ENCODE peak calls at places on chromosome 6, in six cellular contexts. E, G, Q, P, W and N are unnamed samples.

GRCh38 chr6:105677671-105678475 is 275.0 kb upstream of the PREP start:
- DNase-seq in E (no peak), G (no peak), Q (no peak), P (no peak), W (no peak), N (no peak)

GRCh38 chr6:37083243-37084138 is 78.0 kb downstream of the FGD2 start:
- DNase-seq in E (no peak), G (peak), Q (no peak), P (no peak), W (peak), N (no peak)

GRCh38 chr6:45830441-45831139 is 185.1 kb downstream of the CLIC5 start:
- DNase-seq in E (no peak), G (peak), Q (no peak), P (peak), W (no peak), N (peak)

GRCh38 chr6:66558189-66558588 is 851.2 kb upstream of the EYS start:
- DNase-seq in E (no peak), G (no peak), Q (peak), P (no peak), W (no peak), N (no peak)

GRCh38 chr6:85459224-85459901 is 9.5 kb downstream of the NT5E start:
- DNase-seq in E (no peak), G (no peak), Q (no peak), P (no peak), W (peak), N (no peak)

GRCh38 chr6:106608080-106608668 is 21.1 kb downstream of the RTN4IP1 start:
- DNase-seq in E (no peak), G (peak), Q (peak), P (peak), W (peak), N (peak)

GRCh38 chr6:124882580-124883393 is 79.5 kb upstream of the RNF217 start:
- DNase-seq in E (no peak), G (no peak), Q (no peak), P (no peak), W (peak), N (no peak)

GRCh38 chr6:149065658-149066556 is 251.6 kb upstream of the TAB2 start:
- DNase-seq in E (no peak), G (peak), Q (no peak), P (peak), W (no peak), N (peak)

GRCh38 chr6:10210052-10210451 is 204.8 kb downstream of the TFAP2A start:
- DNase-seq in E (no peak), G (peak), Q (no peak), P (no peak), W (no peak), N (no peak)

GRCh38 chr6:125985522-125985921 is 818 bp upstream of the TRMT11 start:
- DNase-seq in E (no peak), G (no peak), Q (no peak), P (no peak), W (no peak), N (no peak)

GRCh38 chr6:125986956-125987617 is 747 bp downstream of the TRMT11 start:
- DNase-seq in E (no peak), G (no peak), Q (peak), P (peak), W (no peak), N (peak)

GRCh38 chr6:125988280-125988679 is 1.9 kb downstream of the TRMT11 start:
- DNase-seq in E (no peak), G (no peak), Q (peak), P (no peak), W (no peak), N (no peak)

GRCh38 chr6:125985967-125986294 is 409 bp upstream of the TRMT11 start:
- DNase-seq in E (no peak), G (no peak), Q (no peak), P (no peak), W (no peak), N (no peak)

DNA sequence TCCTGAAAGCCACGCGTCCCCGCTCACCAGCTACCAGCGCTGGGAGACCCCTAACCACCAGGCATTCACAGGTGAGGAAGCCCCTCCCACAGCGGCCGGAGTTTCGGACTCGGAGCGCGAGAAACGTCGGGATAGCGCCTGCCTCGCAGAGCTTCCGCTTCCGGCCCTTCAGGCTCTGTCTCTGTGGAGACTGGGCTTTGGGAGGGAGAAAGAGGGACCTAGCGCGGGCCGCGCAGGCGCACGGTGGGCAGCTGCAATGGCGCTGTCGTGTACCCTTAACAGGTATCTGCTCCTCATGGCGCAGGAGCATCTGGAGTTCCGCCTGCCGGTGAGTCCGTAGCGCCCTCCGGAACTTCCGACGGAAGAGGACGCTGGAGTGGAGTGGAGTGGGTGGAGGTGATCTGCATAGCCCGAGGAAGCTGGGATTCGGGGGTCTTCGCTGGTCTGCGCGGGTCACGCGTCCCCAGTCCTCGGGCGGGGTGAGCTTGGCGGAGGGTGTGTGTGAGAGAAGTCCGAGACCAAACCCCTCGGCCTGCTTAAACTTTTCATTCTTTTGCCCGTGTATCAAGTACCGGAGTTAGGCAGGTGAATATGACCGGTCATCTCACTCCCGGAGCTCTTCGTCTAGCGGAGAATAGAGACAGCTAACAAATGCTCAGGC is at the start of gene TRMT11:
- DNase-seq in E (peak), G (peak), Q (peak), P (peak), W (peak), N (peak)
- TF ChIP-seq CTCF in E (peak), G (peak), Q (no peak), P (no peak), W (no peak), N (no peak)

GRCh38 chr6:100230115-100230975 is 234.4 kb downstream of the SIM1 start:
- DNase-seq in E (no peak), G (no peak), Q (no peak), P (no peak), W (no peak), N (no peak)

GRCh38 chr6:100229512-100229911 is 235.2 kb downstream of the SIM1 start:
- DNase-seq in E (no peak), G (peak), Q (no peak), P (no peak), W (no peak), N (no peak)

GRCh38 chr6:100226811-100227210 is 232.8 kb upstream of the MCHR2 start:
- DNase-seq in E (no peak), G (no peak), Q (no peak), P (no peak), W (peak), N (no peak)

GRCh38 chr6:100230976-100231316 is 233.8 kb downstream of the SIM1 start:
- DNase-seq in E (no peak), G (no peak), Q (no peak), P (no peak), W (peak), N (no peak)

DNA sequence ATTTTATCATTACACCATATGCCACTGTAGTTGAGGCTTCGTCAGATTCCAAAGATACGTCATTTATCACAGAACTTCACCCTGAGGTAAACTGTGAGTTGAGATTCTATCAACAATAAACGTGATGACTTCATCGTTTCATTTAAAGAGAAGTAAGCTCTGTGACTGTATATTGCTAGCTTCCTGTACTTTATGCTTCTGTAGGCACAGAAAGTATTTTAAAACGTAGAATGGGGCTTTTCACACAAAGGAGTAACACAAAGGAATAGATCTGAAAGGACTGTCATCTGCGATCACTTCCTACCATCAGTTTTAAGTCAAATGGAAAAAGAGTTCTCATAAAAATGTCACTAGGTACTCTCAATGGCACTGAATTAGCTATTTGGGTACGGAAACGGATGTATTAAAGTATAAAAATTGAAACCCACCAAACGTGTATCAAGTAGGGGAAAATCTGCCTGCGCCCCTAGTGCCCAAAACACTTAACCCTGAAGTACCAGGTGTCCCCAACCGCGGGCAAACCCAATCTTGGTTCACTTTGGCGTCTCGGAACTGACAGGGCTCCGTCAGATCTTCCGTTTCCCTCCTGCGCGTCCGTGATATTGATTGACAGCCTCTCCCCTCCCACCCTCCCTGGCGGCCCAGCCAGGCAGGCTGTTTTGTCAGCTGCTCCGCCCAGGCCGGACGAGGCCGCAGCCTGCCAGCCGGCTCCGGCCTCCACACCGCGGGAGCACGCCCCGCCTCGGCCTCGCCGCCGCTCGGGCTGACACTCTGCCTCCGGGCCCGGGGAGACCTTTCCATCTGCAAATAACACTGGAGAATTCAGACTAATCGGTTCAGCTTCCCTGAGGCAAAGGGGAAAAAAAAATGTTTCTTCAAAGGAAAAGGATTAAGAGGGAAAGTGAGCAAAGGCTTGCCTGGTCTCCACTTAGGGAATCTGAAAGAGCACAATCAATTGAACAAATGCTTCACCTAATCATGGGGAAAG is 234.7 kb upstream of the MCHR2 start:
- DNase-seq in E (peak), G (peak), Q (peak), P (peak), W (peak), N (peak)
- TF ChIP-seq CTCF in E (peak), G (peak), Q (peak), P (peak), W (no peak), N (peak)

DNA sequence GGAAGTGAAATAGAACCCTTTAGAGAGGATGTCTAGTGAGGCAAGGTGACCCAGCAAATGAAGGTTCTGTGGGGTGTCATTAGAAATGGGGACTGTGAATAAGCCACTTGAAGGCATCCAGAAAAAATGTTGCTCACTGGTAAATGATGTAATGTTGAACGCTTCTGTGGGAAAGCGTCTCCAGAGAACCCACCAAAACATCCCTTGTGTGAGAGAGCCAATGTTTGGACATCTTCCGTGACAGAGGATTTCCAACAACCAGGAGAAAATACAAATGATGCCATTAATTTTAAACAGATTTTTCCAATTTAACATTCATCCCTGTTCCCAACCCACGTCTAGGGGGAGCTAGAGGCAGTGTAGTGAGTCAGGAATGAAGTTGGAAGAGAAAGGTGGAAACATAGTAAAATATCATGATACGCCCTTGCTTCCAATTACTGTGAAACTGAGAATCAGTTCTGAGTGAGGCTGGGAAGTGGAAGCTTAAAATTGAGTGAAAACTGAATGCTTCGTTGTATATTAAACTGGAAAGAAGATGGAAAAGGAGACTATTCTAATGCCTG is 584.2 kb downstream of the CD109 start:
- DNase-seq in E (no peak), G (no peak), Q (peak), P (no peak), W (no peak), N (no peak)
- TF ChIP-seq CTCF in E (no peak), G (no peak), Q (peak), P (no peak), W (peak), N (no peak)

DNA sequence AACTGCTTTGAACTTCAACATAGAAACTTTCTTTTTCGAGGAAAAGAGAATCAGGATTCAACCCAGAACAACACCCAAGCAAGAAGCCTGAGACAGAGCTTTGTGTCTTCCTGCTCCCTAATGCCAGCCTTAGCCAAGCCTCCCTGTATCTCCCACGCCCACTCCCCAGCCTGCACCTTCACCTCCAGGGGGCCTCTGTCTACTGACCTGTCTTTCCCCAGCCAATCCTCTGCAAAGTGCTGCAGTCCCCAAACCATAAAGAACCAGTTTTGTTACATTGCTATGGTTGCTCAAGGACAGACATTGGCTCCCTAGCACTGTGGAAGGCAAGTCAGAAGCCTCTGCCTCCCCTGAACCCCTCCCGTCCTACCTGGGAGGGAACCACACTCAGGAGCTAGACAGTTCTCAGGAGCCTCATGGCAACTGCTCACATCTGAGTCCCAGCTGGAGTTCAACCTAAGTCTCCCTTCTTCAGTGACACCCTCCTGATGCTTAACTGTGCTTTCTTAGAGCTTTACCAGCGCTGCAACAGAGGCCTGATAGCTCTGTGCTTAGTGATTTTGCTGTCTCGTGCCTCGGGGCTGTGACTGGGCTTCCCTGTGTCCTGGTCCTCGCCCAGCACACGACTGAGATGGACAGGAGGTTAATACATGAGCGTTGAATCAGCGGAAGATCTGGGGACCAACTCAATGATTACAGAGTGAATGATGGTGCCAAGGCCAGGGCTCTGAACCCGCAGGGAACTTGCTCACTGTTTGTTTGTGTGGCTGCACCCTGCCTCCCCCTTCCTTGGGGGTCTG is 101.5 kb upstream of the DUSP22 start:
- DNase-seq in E (no peak), G (no peak), Q (peak), P (peak), W (no peak), N (no peak)
- TF ChIP-seq CTCF in E (peak), G (no peak), Q (peak), P (peak), W (no peak), N (peak)

GRCh38 chr6:133571681-133572080 is 317.2 kb upstream of the TCF21 start:
- DNase-seq in E (no peak), G (no peak), Q (no peak), P (no peak), W (no peak), N (no peak)

GRCh38 chr6:133567656-133568055 is 321.3 kb upstream of the TCF21 start:
- DNase-seq in E (no peak), G (no peak), Q (no peak), P (no peak), W (no peak), N (no peak)

GRCh38 chr6:133568970-133569889 is 319.7 kb upstream of the TCF21 start:
- DNase-seq in E (no peak), G (peak), Q (peak), P (peak), W (peak), N (peak)
- TF ChIP-seq CTCF in E (peak), G (peak), Q (peak), P (peak), W (peak), N (no peak)

GRCh38 chr6:127538750-127539264 is 19.7 kb upstream of the MTCL3 start:
- DNase-seq in E (no peak), G (no peak), Q (no peak), P (no peak), W (no peak), N (no peak)
- TF ChIP-seq CTCF in E (no peak), G (no peak), Q (no peak), P (no peak), W (no peak), N (no peak)

GRCh38 chr6:71334768-71335167 is 46.2 kb downstream of the OGFRL1 start:
- DNase-seq in E (no peak), G (no peak), Q (no peak), P (no peak), W (no peak), N (no peak)

GRCh38 chr6:71333050-71333449 is 44.4 kb downstream of the OGFRL1 start:
- DNase-seq in E (no peak), G (no peak), Q (no peak), P (no peak), W (no peak), N (no peak)

GRCh38 chr6:71333700-71334099 is 45.1 kb downstream of the OGFRL1 start:
- DNase-seq in E (no peak), G (peak), Q (no peak), P (no peak), W (peak), N (no peak)

GRCh38 chr6:71336901-71337300 is 48.3 kb downstream of the OGFRL1 start:
- DNase-seq in E (no peak), G (no peak), Q (no peak), P (no peak), W (no peak), N (no peak)

DNA sequence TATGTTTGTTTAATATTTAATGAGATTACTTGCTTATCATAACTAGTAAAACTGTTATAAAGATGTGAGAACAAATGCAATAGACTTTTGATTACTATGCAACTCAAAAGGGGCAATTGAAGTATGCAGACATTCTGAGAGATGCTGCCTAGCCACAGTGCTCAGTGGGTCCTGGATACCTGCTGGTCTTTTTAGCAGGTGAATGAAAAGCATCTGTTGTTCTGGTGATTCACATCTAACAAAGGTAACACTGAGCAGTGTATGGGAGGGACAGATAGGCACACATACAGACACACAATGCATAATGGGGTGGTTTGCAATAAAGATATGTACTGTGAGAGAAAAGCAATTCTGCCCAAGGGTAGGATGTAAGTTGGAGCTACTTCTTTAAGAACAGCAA is 46.9 kb downstream of the OGFRL1 start:
- DNase-seq in E (no peak), G (no peak), Q (no peak), P (no peak), W (no peak), N (no peak)
- TF ChIP-seq CTCF in E (no peak), G (no peak), Q (no peak), P (no peak), W (no peak), N (no peak)